ENCODE peak calls at places on chromosome 9, in six cellular contexts. B is activated T-helper 1 cell treated with anti-CD3 and anti-CD28 coated beads, Interleukin-12 subunit alpha, Interleukin-12 subunit beta, Interleukin-2, Interleukin-4 antibody, amounts not matched to agents 30 ng/mL and 10 ng/mL and 1 ng/mL, durations not matched to agents 14 hours and 24 hours and 36 hours; I is HL-60; P is heart right ventricle; T is activated CD8-positive, alpha-beta memory T cell treated with anti-CD3 and anti-CD28 coated beads, Interleukin-2, amount 10 ng/mL, durations not matched to agents 7 days and 5 days; U is astrocyte of the spinal cord. C is an unnamed sample.

GRCh38 chr9:137968235-137968634 is 90.7 kb downstream of the CACNA1B start:
- DNase-seq in B (no peak), I (no peak), P (no peak), T (no peak), U (no peak), C (no peak)

GRCh38 chr9:113562653-113563381 is 99.3 kb downstream of the RGS3 start:
- DNase-seq in B (no peak), I (no peak), P (no peak), T (no peak), U (no peak), C (no peak)

GRCh38 chr9:123287639-123288038 is 19.3 kb upstream of the STRBP start:
- DNase-seq in B (no peak), I (no peak), P (no peak), T (no peak), U (no peak), C (no peak)

GRCh38 chr9:92807031-92807756 is 42.6 kb upstream of the BICD2 start:
- DNase-seq in B (no peak), I (no peak), P (peak; percentile 17), T (no peak), U (no peak), C (no peak)

GRCh38 chr9:16921855-16922254 is 51.4 kb upstream of the BNC2 start:
- DNase-seq in B (no peak), I (no peak), P (no peak), T (no peak), U (peak; percentile 47), C (no peak)

GRCh38 chr9:34519321-34520020 is 3.3 kb downstream of the ENHO start:
- DNase-seq in B (no peak), I (no peak), P (no peak), T (no peak), U (no peak), C (no peak)

GRCh38 chr9:18472915-18473314 is 1.0 kb upstream of the ADAMTSL1 start:
- DNase-seq in B (no peak), I (no peak), P (no peak), T (no peak), U (no peak), C (no peak)

GRCh38 chr9:130343445-130343918 is 77.9 kb downstream of the HMCN2 start:
- DNase-seq in B (no peak), I (no peak), P (no peak), T (no peak), U (no peak), C (no peak)

GRCh38 chr9:137685035-137685885 is 66.5 kb downstream of the EHMT1 start:
- DNase-seq in B (no peak), I (peak; percentile 40), P (no peak), T (no peak), U (peak; percentile 38), C (no peak)

GRCh38 chr9:133405508-133406009 is 12.3 kb downstream of the REXO4 start:
- DNase-seq in B (no peak), I (no peak), P (no peak), T (no peak), U (peak; percentile 15), C (no peak)

GRCh38 chr9:134230942-134231325 is 66.6 kb upstream of the RNU6ATAC start:
- DNase-seq in B (no peak), I (no peak), P (no peak), T (no peak), U (no peak), C (no peak)

GRCh38 chr9:138063033-138063432 is 185.5 kb downstream of the CACNA1B start:
- DNase-seq in B (no peak), I (no peak), P (no peak), T (no peak), U (no peak), C (no peak)

GRCh38 chr9:18548456-18548855 is 74.5 kb downstream of the ADAMTSL1 start:
- DNase-seq in B (no peak), I (no peak), P (no peak), T (no peak), U (no peak), C (no peak)

GRCh38 chr9:6450641-6451375 is 37.8 kb downstream of the UHRF2 start:
- DNase-seq in B (no peak), I (no peak), P (no peak), T (no peak), U (no peak), C (no peak)

GRCh38 chr9:83665576-83666200 is 42.1 kb downstream of the UBQLN1 start:
- DNase-seq in B (no peak), I (no peak), P (no peak), T (no peak), U (no peak), C (no peak)

GRCh38 chr9:130243015-130243881 is 22.3 kb upstream of the HMCN2 start:
- DNase-seq in B (peak; percentile 61), I (peak; percentile 60), P (peak; percentile 78), T (peak; percentile 89), U (peak; percentile 22), C (peak; percentile 72)

GRCh38 chr9:19799784-19800183 is 10.9 kb upstream of the SLC24A2 start:
- DNase-seq in B (no peak), I (no peak), P (no peak), T (no peak), U (no peak), C (no peak)

GRCh38 chr9:74953235-74953741 is 576 bp upstream of the C9orf40 start:
- DNase-seq in B (no peak), I (peak; percentile 25), P (no peak), T (no peak), U (peak; percentile 10), C (no peak)

GRCh38 chr9:38254756-38255155 is 137.7 kb upstream of the ALDH1B1 start:
- DNase-seq in B (no peak), I (no peak), P (no peak), T (no peak), U (no peak), C (no peak)

GRCh38 chr9:86082870-86083269 is 16.5 kb downstream of the GOLM1 start:
- DNase-seq in B (no peak), I (no peak), P (no peak), T (no peak), U (peak; percentile 81), C (no peak)

GRCh38 chr9:34715639-34716215 is 5.8 kb upstream of the CCL21 start:
- DNase-seq in B (no peak), I (no peak), P (no peak), T (no peak), U (no peak), C (no peak)

GRCh38 chr9:4762889-4763521 is 22.0 kb upstream of the AK3 start:
- DNase-seq in B (no peak), I (peak; percentile 83), P (peak; percentile 18), T (no peak), U (peak; percentile 25), C (no peak)

GRCh38 chr9:35776018-35776417 is 15.4 kb upstream of the NPR2 start:
- DNase-seq in B (no peak), I (no peak), P (no peak), T (no peak), U (no peak), C (no peak)

GRCh38 chr9:122192261-122192875 is 32.7 kb downstream of the MORN5 start:
- DNase-seq in B (no peak), I (no peak), P (no peak), T (no peak), U (no peak), C (no peak)

C was measured in left ventricle myocardium inferior.